ENCODE peak calls at places on chromosomes 11 and 22, in eight cellular contexts. One of them, this sample, is unnamed.

GRCh38 chr11:94513091-94513490 is 830 bp downstream of the C11orf97 start:
- DNase-seq in EH: no peak
- DNase-seq in activated CD8-positive, alpha-beta T cell treated with anti-CD3 and anti-CD28 coated beads, Interleukin-2, amount 10 ng/mL, durations not matched to agents 7 days and 5 days: no peak
- DNase-seq in sciatic nerve: no peak
- DNase-seq in tibial artery: no peak
- DNase-seq in NCI-H1436: peak
- DNase-seq in AG09309: no peak
- DNase-seq in stimulated activated naive B cell treated with anti-CD40 and anti-IgM and Interleukin-4, amounts not matched to agents 10 μg/mL and 1 μg/mL and 100 μg/mL, for 72 hours: no peak
- DNase-seq in this sample: no peak

GRCh38 chr11:15800121-15800800 is 556.1 kb downstream of the SOX6 start:
- DNase-seq in sciatic nerve: peak
- DNase-seq in EH: peak
- DNase-seq in NCI-H1436: no peak
- DNase-seq in activated CD8-positive, alpha-beta T cell treated with anti-CD3 and anti-CD28 coated beads, Interleukin-2, amount 10 ng/mL, durations not matched to agents 7 days and 5 days: no peak
- DNase-seq in AG09309: peak
- DNase-seq in tibial artery: peak
- DNase-seq in stimulated activated naive B cell treated with anti-CD40 and anti-IgM and Interleukin-4, amounts not matched to agents 10 μg/mL and 1 μg/mL and 100 μg/mL, for 72 hours: peak
- DNase-seq in this sample: no peak

GRCh38 chr11:69537126-69537525 is 55.7 kb downstream of the LINC01488 start:
- DNase-seq in sciatic nerve: peak
- DNase-seq in activated CD8-positive, alpha-beta T cell treated with anti-CD3 and anti-CD28 coated beads, Interleukin-2, amount 10 ng/mL, durations not matched to agents 7 days and 5 days: no peak
- DNase-seq in EH: no peak
- DNase-seq in AG09309: no peak
- DNase-seq in tibial artery: no peak
- DNase-seq in stimulated activated naive B cell treated with anti-CD40 and anti-IgM and Interleukin-4, amounts not matched to agents 10 μg/mL and 1 μg/mL and 100 μg/mL, for 72 hours: no peak
- DNase-seq in NCI-H1436: no peak
- DNase-seq in this sample: no peak

GRCh38 chr11:1924121-1924520 is 4.6 kb downstream of the TNNT3 start:
- DNase-seq in NCI-H1436: no peak
- DNase-seq in sciatic nerve: no peak
- DNase-seq in EH: no peak
- DNase-seq in tibial artery: no peak
- DNase-seq in activated CD8-positive, alpha-beta T cell treated with anti-CD3 and anti-CD28 coated beads, Interleukin-2, amount 10 ng/mL, durations not matched to agents 7 days and 5 days: no peak
- DNase-seq in AG09309: no peak
- DNase-seq in stimulated activated naive B cell treated with anti-CD40 and anti-IgM and Interleukin-4, amounts not matched to agents 10 μg/mL and 1 μg/mL and 100 μg/mL, for 72 hours: no peak
- DNase-seq in this sample: no peak

GRCh38 chr22:47199261-47199948 is 437.0 kb downstream of the TBC1D22A start:
- DNase-seq in stimulated activated naive B cell treated with anti-CD40 and anti-IgM and Interleukin-4, amounts not matched to agents 10 μg/mL and 1 μg/mL and 100 μg/mL, for 72 hours: no peak
- DNase-seq in tibial artery: no peak
- DNase-seq in EH: no peak
- DNase-seq in AG09309: no peak
- DNase-seq in NCI-H1436: no peak
- DNase-seq in activated CD8-positive, alpha-beta T cell treated with anti-CD3 and anti-CD28 coated beads, Interleukin-2, amount 10 ng/mL, durations not matched to agents 7 days and 5 days: peak
- DNase-seq in sciatic nerve: no peak
- DNase-seq in this sample: no peak

GRCh38 chr11:97979741-97980140 is 1041.0 kb upstream of the CNTN5 start:
- DNase-seq in activated CD8-positive, alpha-beta T cell treated with anti-CD3 and anti-CD28 coated beads, Interleukin-2, amount 10 ng/mL, durations not matched to agents 7 days and 5 days: no peak
- DNase-seq in stimulated activated naive B cell treated with anti-CD40 and anti-IgM and Interleukin-4, amounts not matched to agents 10 μg/mL and 1 μg/mL and 100 μg/mL, for 72 hours: no peak
- DNase-seq in sciatic nerve: no peak
- DNase-seq in EH: no peak
- DNase-seq in AG09309: no peak
- DNase-seq in NCI-H1436: no peak
- DNase-seq in tibial artery: no peak
- DNase-seq in this sample: no peak

GRCh38 chr11:27191061-27191460 is 150.4 kb downstream of the BBOX1 start:
- DNase-seq in EH: no peak
- DNase-seq in AG09309: no peak
- DNase-seq in stimulated activated naive B cell treated with anti-CD40 and anti-IgM and Interleukin-4, amounts not matched to agents 10 μg/mL and 1 μg/mL and 100 μg/mL, for 72 hours: no peak
- DNase-seq in sciatic nerve: no peak
- DNase-seq in tibial artery: no peak
- DNase-seq in activated CD8-positive, alpha-beta T cell treated with anti-CD3 and anti-CD28 coated beads, Interleukin-2, amount 10 ng/mL, durations not matched to agents 7 days and 5 days: no peak
- DNase-seq in NCI-H1436: no peak
- DNase-seq in this sample: no peak

GRCh38 chr11:119990306-119991021 is 147.4 kb downstream of the TRIM29 start:
- DNase-seq in sciatic nerve: no peak
- DNase-seq in NCI-H1436: no peak
- DNase-seq in AG09309: no peak
- DNase-seq in tibial artery: no peak
- DNase-seq in EH: peak
- DNase-seq in stimulated activated naive B cell treated with anti-CD40 and anti-IgM and Interleukin-4, amounts not matched to agents 10 μg/mL and 1 μg/mL and 100 μg/mL, for 72 hours: no peak
- DNase-seq in activated CD8-positive, alpha-beta T cell treated with anti-CD3 and anti-CD28 coated beads, Interleukin-2, amount 10 ng/mL, durations not matched to agents 7 days and 5 days: no peak
- DNase-seq in this sample: no peak

GRCh38 chr11:44600739-44601416 is 35.4 kb downstream of the CD82 start:
- DNase-seq in activated CD8-positive, alpha-beta T cell treated with anti-CD3 and anti-CD28 coated beads, Interleukin-2, amount 10 ng/mL, durations not matched to agents 7 days and 5 days: no peak
- DNase-seq in NCI-H1436: no peak
- DNase-seq in sciatic nerve: no peak
- DNase-seq in EH: no peak
- DNase-seq in tibial artery: no peak
- DNase-seq in AG09309: no peak
- DNase-seq in stimulated activated naive B cell treated with anti-CD40 and anti-IgM and Interleukin-4, amounts not matched to agents 10 μg/mL and 1 μg/mL and 100 μg/mL, for 72 hours: peak
- DNase-seq in this sample: no peak

GRCh38 chr22:46931414-46931813 is 169.0 kb downstream of the TBC1D22A start:
- DNase-seq in stimulated activated naive B cell treated with anti-CD40 and anti-IgM and Interleukin-4, amounts not matched to agents 10 μg/mL and 1 μg/mL and 100 μg/mL, for 72 hours: no peak
- DNase-seq in NCI-H1436: no peak
- DNase-seq in activated CD8-positive, alpha-beta T cell treated with anti-CD3 and anti-CD28 coated beads, Interleukin-2, amount 10 ng/mL, durations not matched to agents 7 days and 5 days: no peak
- DNase-seq in AG09309: no peak
- DNase-seq in EH: peak
- DNase-seq in tibial artery: no peak
- DNase-seq in sciatic nerve: no peak
- DNase-seq in this sample: no peak

This sample was measured in GM10248.